ENCODE peak calls at places on chromosomes 5 and 9, in four cellular contexts. T is GM23338, W is cardiac muscle cell, K is myocyte. Y is an unnamed sample.

GRCh38 chr5:123033157-123033671 is 3.3 kb downstream of the PPIC start:
- DNase-seq in T (no peak), W (no peak), K (no peak), Y (no peak)

GRCh38 chr5:62698756-62699155 is 120.1 kb downstream of the LRRC70 start:
- DNase-seq in T (no peak), W (no peak), K (no peak), Y (no peak)

GRCh38 chr5:72955143-72955767 is 586 bp upstream of the FCHO2 start:
- DNase-seq in T (peak), W (peak), K (peak), Y (no peak)

GRCh38 chr5:176853151-176853793 is 42.9 kb downstream of the UNC5A start:
- DNase-seq in T (no peak), W (no peak), K (no peak), Y (no peak)

GRCh38 chr5:82335807-82336206 is 57.7 kb upstream of the RPS23 start:
- DNase-seq in T (no peak), W (peak), K (peak), Y (no peak)

GRCh38 chr5:61253547-61253946 is 78.5 kb upstream of the ZSWIM6 start:
- DNase-seq in T (no peak), W (no peak), K (no peak), Y (no peak)

GRCh38 chr9:116661037-116661954 is 25.8 kb upstream of the TRIM32 start:
- DNase-seq in T (peak), W (peak), K (peak), Y (no peak)

GRCh38 chr5:43149231-43149630 is 28.5 kb downstream of the ZNF131 start:
- DNase-seq in T (no peak), W (no peak), K (no peak), Y (no peak)

GRCh38 chr5:94911285-94911684 is 292.8 kb downstream of the SLF1 start:
- DNase-seq in T (no peak), W (no peak), K (no peak), Y (no peak)

GRCh38 chr5:133242221-133242835 is 190.5 kb downstream of the HSPA4 start:
- DNase-seq in T (no peak), W (no peak), K (no peak), Y (peak)